ENCODE peak calls at places on chromosomes 4 and X, in four cellular contexts. E is mesenchymal stem cell, R is upper lobe of left lung, A is bronchial epithelial cell. L is an unnamed sample. For H3K36me3, the result is how much of the 10 kb centered on the place peaks cover.

GRCh38 chrX:110657073-110657472 is 138.5 kb downstream of the CHRDL1 start:
- DNase-seq in E (no peak), R (no peak), A (no peak), L (no peak)

GRCh38 chr4:39285111-39285795 is 80.9 kb downstream of the RFC1 start:
- DNase-seq in E (no peak), R (no peak), A (no peak), L (no peak)

GRCh38 chrX:110318664-110318968 is 731 bp upstream of the AMMECR1 start:
- DNase-seq in E (no peak), R (peak), A (peak), L (no peak)

GRCh38 chr4:105145059-105145912 is 1.4 kb upstream of the TET2 start:
- DNase-seq in E (no peak), R (no peak), A (peak), L (no peak)

GRCh38 chr4:64353904-64354303 is 55.3 kb downstream of the TECRL start:
- DNase-seq in E (no peak), R (no peak), A (no peak), L (no peak)

GRCh38 chrX:141952603-141953002 is 48.9 kb downstream of the MAGEC1 start:
- DNase-seq in E (no peak), R (no peak), A (no peak), L (no peak)

GRCh38 chrX:108122748-108123147 is 31.2 kb downstream of the ATG4A start:
- DNase-seq in E (peak), R (no peak), A (peak), L (no peak)

GRCh38 chr4:8850074-8850829 is 21.4 kb downstream of the HMX1 start:
- DNase-seq in E (no peak), R (no peak), A (no peak), L (no peak)

GRCh38 chr4:4606321-4606720 is 64.5 kb upstream of the STX18 start:
- DNase-seq in E (peak), R (no peak), A (no peak), L (no peak)

GRCh38 chr4:22744478-22745062 is 51.8 kb downstream of the GBA3 start:
- DNase-seq in E (no peak), R (no peak), A (no peak), L (no peak)

GRCh38 chr4:7197910-7198309 is 5.6 kb downstream of the SORCS2 start:
- DNase-seq in E (no peak), R (no peak), A (no peak), L (no peak)

GRCh38 chrX:40098264-40099045 is 697 bp upstream of the BCOR start:
- DNase-seq in E (peak), R (no peak), A (no peak), L (no peak)

GRCh38 chr4:16685536-16685935 is 212.9 kb downstream of the LDB2 start:
- DNase-seq in E (no peak), R (no peak), A (no peak), L (no peak)

GRCh38 chr4:5635826-5636196 is 72.5 kb downstream of the EVC2 start:
- DNase-seq in E (no peak), R (no peak), A (peak), L (no peak)

GRCh38 chrX:4710618-4711433 is 997.4 kb upstream of the PRKX start:
- DNase-seq in E (no peak), R (no peak), A (peak), L (peak)

GRCh38 chr4:10947898-10948297 is 263.3 kb upstream of the CLNK start:
- DNase-seq in E (no peak), R (no peak), A (no peak), L (no peak)

GRCh38 chr4:26780524-26780923 is 80.1 kb upstream of the STIM2 start:
- DNase-seq in E (peak), R (no peak), A (peak), L (no peak)

GRCh38 chr4:110195561-110196205 is 2.7 kb downstream of the ELOVL6 start:
- DNase-seq in E (peak), R (no peak), A (peak), L (no peak)

GRCh38 chr4:158255727-158256324 is 45.5 kb downstream of the TMEM144 start:
- DNase-seq in E (peak), R (no peak), A (peak), L (no peak)

GRCh38 chr4:100966846-100967245 is 380.5 kb downstream of the PPP3CA start:
- DNase-seq in E (no peak), R (no peak), A (no peak), L (no peak)
- H3K36me3 ChIP-seq in E (under half), R (under half), A (under half), L (under half)

GRCh38 chr4:146343199-146343598 is 128.9 kb downstream of the REELD1 start:
- DNase-seq in E (no peak), R (no peak), A (no peak), L (no peak)

GRCh38 chr4:146343776-146344175 is 129.4 kb downstream of the REELD1 start:
- DNase-seq in E (no peak), R (no peak), A (no peak), L (no peak)

GRCh38 chr4:146347822-146348221 is 133.5 kb downstream of the REELD1 start:
- DNase-seq in E (no peak), R (no peak), A (no peak), L (no peak)

GRCh38 chr4:146349306-146349705 is 135.0 kb downstream of the REELD1 start:
- DNase-seq in E (no peak), R (no peak), A (peak), L (no peak)

GRCh38 chr4:146346276-146346675 is 131.9 kb downstream of the REELD1 start:
- DNase-seq in E (no peak), R (no peak), A (no peak), L (no peak)
- H3K36me3 ChIP-seq in E (under half), R (under half), A (under half), L (under half)

GRCh38 chrX:47201545-47201944 is 7.9 kb downstream of the UBA1 start:
- DNase-seq in E (no peak), R (no peak), A (no peak), L (no peak)
- H3K36me3 ChIP-seq in E (half or more), R (half or more), A (under half), L (under half)

DNA sequence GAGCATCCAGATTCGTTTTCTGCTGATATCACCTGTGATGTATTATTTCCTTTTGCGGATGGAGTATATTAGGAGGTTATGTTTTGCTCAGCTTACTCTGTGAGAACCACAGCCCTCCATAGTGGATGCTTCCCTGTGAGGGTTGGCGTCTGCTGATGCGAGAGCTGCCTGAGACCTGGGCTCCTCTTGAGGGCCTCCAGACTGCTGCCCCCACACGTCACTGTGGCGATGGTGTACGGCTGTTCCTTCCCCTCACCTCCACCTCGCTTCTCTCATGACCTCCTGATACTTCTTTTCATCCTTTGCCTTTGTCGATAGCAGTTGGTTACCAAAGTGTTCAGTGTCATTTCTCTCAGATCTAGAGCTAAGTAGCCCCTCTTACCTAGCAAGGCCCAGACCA is 71.7 kb downstream of the TNIP2 start:
- DNase-seq in E (no peak), R (no peak), A (no peak), L (no peak)
- H3K36me3 ChIP-seq in E (under half), R (under half), A (under half), L (under half)

DNA sequence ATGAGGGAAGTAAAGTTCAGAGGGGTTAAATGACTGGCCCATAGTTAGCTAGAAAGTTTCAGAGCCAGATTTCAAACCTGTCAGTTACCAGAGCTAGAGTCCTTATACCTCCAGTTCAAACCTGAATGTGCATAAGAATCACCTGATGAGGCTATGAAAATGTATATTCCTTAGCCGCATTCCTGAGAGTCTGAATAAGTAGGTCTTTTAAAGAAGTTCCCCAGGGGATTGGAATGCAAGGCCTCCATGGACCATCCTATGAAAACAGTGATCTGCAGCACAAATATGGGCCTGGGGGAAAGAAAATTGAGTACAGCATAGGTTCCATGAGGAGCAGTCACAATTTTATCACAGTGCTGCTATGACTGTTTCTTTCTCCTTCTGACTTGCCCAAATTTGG is 263.9 kb upstream of the CXorf66 start:
- DNase-seq in E (no peak), R (no peak), A (no peak), L (no peak)
- H3K36me3 ChIP-seq in E (under half), R (under half), A (under half), L (under half)

DNA sequence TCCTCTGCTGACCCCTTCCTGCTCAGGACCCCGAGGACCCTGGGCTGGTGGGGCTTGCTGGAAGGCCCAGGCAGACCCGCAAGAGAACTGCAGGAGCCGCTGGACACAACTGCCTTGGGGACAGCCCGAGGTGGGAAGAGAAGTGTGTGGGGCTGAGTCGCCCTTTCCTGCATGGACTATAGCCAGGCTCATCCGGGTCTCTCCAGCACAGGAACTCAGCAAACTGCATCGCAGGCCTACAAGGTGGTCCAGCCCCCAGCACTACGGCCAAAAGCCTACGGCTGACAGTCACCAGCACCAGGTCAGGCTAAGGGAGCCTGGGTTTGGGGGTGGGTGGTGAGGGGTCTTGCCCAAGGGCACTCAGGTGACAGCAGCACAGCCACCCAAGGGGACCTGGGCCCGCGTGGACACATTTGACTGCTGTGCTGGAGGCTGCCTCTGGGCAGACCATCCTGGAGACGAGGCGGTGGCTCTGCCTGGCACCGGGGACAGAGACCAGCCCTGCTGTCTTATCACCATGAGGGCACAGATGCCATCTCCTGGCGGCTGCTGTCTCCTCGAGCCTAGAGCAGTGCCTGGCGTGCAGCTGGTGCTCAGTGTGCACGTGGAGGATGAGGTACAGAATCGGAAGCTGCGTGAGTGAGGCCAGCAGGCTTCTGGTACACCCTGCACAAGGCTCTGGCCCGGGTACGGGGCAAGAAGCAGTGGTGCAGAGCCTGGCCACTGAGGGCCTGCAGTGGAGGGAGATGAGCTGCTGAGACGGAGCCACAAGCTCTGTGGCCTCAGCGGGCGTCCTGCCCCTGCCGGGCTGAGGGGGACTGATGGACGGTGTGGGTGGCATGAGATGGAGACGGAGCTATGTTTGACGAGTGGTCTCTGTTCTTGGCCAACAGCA is 15.1 kb downstream of the LRPAP1 start:
- DNase-seq in E (no peak), R (no peak), A (no peak), L (peak)
- H3K36me3 ChIP-seq in E (half or more), R (half or more), A (half or more), L (half or more)

DNA sequence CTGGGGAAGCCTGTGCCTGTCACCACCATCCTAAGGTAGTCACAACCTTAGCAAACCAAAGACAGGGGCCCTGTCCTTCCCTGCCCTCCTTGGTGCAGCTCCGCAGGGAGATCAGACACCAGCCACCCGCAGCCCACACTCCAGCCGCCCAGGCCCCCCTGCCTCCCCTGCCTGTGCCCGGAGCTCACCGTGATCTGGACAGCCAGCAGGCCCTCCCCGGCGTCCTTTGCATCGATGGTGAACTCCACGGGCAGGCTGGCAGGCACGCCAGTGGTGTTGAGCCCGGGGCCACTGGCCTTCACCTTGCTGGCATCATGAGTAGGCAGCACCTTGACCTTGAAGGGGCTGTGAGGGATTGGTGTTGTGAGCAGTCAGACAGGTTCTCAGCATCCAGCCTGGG is 16.4 kb downstream of the FLNA start:
- DNase-seq in E (no peak), R (no peak), A (no peak), L (peak)
- H3K36me3 ChIP-seq in E (half or more), R (half or more), A (under half), L (under half)